ENCODE peak calls at places on chromosomes 6 and 20, in ten cellular contexts. L is thoracic aorta; X is aorta; F is GM23248; Z is WERI-Rb-1; C is CD8-positive, alpha-beta T cell; K is upper lobe of right lung; R is BJ; Y is hepatocyte; T is fibroblast of lung. V is an unnamed sample.

GRCh38 chr20:52859156-52859887 is 112.8 kb upstream of the TSHZ2 start:
- DNase-seq in L (no peak), X (no peak), F (peak; percentile 79), Z (no peak), C (no peak), K (no peak), R (no peak), Y (no peak), T (peak; percentile 76), V (peak; percentile 16)

GRCh38 chr6:56849876-56850275 is 105.0 kb upstream of the BEND6 start:
- DNase-seq in L (no peak), X (peak; percentile 35), F (peak; percentile 89), Z (no peak), C (no peak), K (no peak), R (no peak), Y (no peak), T (peak; percentile 41), V (no peak)

GRCh38 chr6:39214846-39215639 is 14.2 kb downstream of the KCNK5 start:
- DNase-seq in L (no peak), X (no peak), F (no peak), Z (no peak), C (no peak), K (no peak), R (no peak), Y (no peak), T (no peak), V (no peak)

GRCh38 chr6:129590408-129591022 is 119.5 kb downstream of the ARHGAP18 start:
- DNase-seq in L (no peak), X (no peak), F (peak; percentile 62), Z (no peak), C (no peak), K (no peak), R (peak; percentile 68), Y (no peak), T (peak; percentile 93), V (no peak)

GRCh38 chr20:35129647-35130069 is 17.5 kb downstream of the EDEM2 start:
- DNase-seq in L (no peak), X (no peak), F (peak; percentile 49), Z (no peak), C (no peak), K (no peak), R (no peak), Y (no peak), T (peak; percentile 47), V (no peak)

GRCh38 chr6:12324096-12324495 is 33.9 kb downstream of the EDN1 start:
- DNase-seq in L (no peak), X (no peak), F (peak; percentile 48), Z (no peak), C (no peak), K (no peak), R (peak; percentile 33), Y (peak; percentile 87), T (no peak), V (no peak)

GRCh38 chr20:54981181-54981580 is 505.8 kb downstream of the DOK5 start:
- DNase-seq in L (no peak), X (no peak), F (no peak), Z (no peak), C (no peak), K (no peak), R (no peak), Y (no peak), T (no peak), V (no peak)

GRCh38 chr20:41408131-41408789 is 41.6 kb upstream of the EMILIN3 start:
- DNase-seq in L (no peak), X (no peak), F (no peak), Z (no peak), C (no peak), K (no peak), R (no peak), Y (no peak), T (no peak), V (no peak)

GRCh38 chr6:37566209-37566859 is 66.6 kb upstream of the CCDC167 start:
- DNase-seq in L (no peak), X (peak; percentile 88), F (peak; percentile 70), Z (peak; percentile 89), C (peak; percentile 62), K (peak; percentile 69), R (no peak), Y (peak; percentile 68), T (peak; percentile 39), V (peak; percentile 47)

GRCh38 chr6:62805431-62805830 is 405.8 kb upstream of the FKBP1C start:
- DNase-seq in L (no peak), X (no peak), F (no peak), Z (no peak), C (no peak), K (no peak), R (no peak), Y (no peak), T (no peak), V (no peak)

GRCh38 chr6:33745558-33745957 is 1.1 kb downstream of the IP6K3 start:
- DNase-seq in L (no peak), X (no peak), F (peak; percentile 16), Z (no peak), C (no peak), K (no peak), R (no peak), Y (peak; percentile 56), T (peak; percentile 65), V (no peak)

GRCh38 chr6:71312089-71312488 is 23.5 kb downstream of the OGFRL1 start:
- DNase-seq in L (no peak), X (no peak), F (no peak), Z (no peak), C (no peak), K (no peak), R (no peak), Y (no peak), T (no peak), V (no peak)
- H3K27me3 ChIP-seq in L (no peaks in the 10 kb centered on the region), X (no peaks in the 10 kb centered on the region), F (no peaks in the 10 kb centered on the region), Z (no peaks in the 10 kb centered on the region), C (no peaks in the 10 kb centered on the region), K (no peaks in the 10 kb centered on the region), R (no peaks in the 10 kb centered on the region), Y (no peaks in the 10 kb centered on the region), T (no peaks in the 10 kb centered on the region), V (no peaks in the 10 kb centered on the region)

GRCh38 chr6:89567635-89568390 is 70.7 kb downstream of the LYRM2 start:
- DNase-seq in L (no peak), X (no peak), F (no peak), Z (no peak), C (no peak), K (no peak), R (no peak), Y (no peak), T (no peak), V (no peak)
- H3K27me3 ChIP-seq in L (no peaks in the 10 kb centered on the region), X (no peaks in the 10 kb centered on the region), F (peaks cover 4% of the 10 kb centered on the region), Z (no peaks in the 10 kb centered on the region), C (no peaks in the 10 kb centered on the region), K (no peaks in the 10 kb centered on the region), R (peaks cover 2% of the 10 kb centered on the region), Y (no peaks in the 10 kb centered on the region), T (no peaks in the 10 kb centered on the region), V (no peaks in the 10 kb centered on the region)

GRCh38 chr6:119436583-119436982 is 87.0 kb upstream of the MAN1A1 start:
- DNase-seq in L (no peak), X (no peak), F (no peak), Z (no peak), C (no peak), K (no peak), R (no peak), Y (no peak), T (no peak), V (no peak)
- H3K27me3 ChIP-seq in L (no peaks in the 10 kb centered on the region), X (no peaks in the 10 kb centered on the region), F (no peaks in the 10 kb centered on the region), Z (no peaks in the 10 kb centered on the region), C (no peaks in the 10 kb centered on the region), K (no peaks in the 10 kb centered on the region), R (no peaks in the 10 kb centered on the region), Y (no peaks in the 10 kb centered on the region), T (no peaks in the 10 kb centered on the region), V (no peaks in the 10 kb centered on the region)

DNA sequence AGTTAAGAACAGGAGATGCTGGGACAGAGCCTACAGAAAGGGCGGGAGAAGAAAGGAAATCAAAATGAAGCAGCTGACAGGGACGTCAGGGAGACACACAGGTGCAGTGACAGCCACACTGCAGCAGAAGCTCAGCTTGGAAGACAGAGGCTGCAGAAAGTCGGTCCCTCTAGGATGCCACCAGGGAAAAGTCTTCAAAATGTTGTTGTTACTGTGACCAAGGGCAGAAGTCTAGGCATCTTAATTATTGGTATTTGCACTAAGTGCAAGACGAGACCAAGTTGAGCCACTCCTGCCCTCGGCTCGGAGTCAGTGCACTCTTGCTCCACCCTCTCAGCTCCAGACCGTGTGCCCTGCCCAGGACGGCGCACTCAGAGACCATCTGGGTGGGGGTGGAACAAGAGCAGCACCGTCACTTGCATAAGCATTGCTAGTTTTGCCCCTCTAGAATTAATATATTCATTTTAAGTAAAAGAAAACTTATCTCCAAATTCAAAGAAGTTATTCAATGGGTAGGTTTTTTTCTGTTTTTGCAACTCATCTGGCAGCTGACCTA is 2.6 kb downstream of the PRR18 start:
- DNase-seq in L (no peak), X (no peak), F (no peak), Z (peak; percentile 69), C (no peak), K (no peak), R (no peak), Y (no peak), T (no peak), V (no peak)
- H3K27me3 ChIP-seq in L (peaks cover 12% of the 10 kb centered on the region), X (no peaks in the 10 kb centered on the region), F (peaks cover 55% of the 10 kb centered on the region), Z (no peaks in the 10 kb centered on the region), C (peaks cover 20% of the 10 kb centered on the region), K (peaks cover 57% of the 10 kb centered on the region), R (peaks cover 26% of the 10 kb centered on the region), Y (peaks cover 65% of the 10 kb centered on the region), T (peaks cover 34% of the 10 kb centered on the region), V (peaks cover 99% of the 10 kb centered on the region)